ENCODE peak calls at places on chromosomes 2 and 18, in four cellular contexts. F is activated CD8-positive, alpha-beta memory T cell treated with anti-CD3 and anti-CD28 coated beads for 24 hours; E is HEK293T; Q is stimulated activated CD4-positive, alpha-beta T cell treated with anti-CD3 and anti-CD28 coated beads, Interleukin-15, amount 100 ng/mL, for 24 hours. H is an unnamed sample.

GRCh38 chr18:23683671-23684070 is 5.6 kb upstream of the LAMA3 start:
- DNase-seq in F (no peak), E (no peak), Q (no peak), H (no peak)

GRCh38 chr18:35673682-35674081 is 92.1 kb downstream of the GALNT1 start:
- DNase-seq in F (no peak), E (no peak), Q (no peak), H (no peak)

GRCh38 chr2:185835974-185836373 is 97.4 kb downstream of the FSIP2 start:
- DNase-seq in F (no peak), E (no peak), Q (no peak), H (no peak)

GRCh38 chr2:9809064-9809356 is 34.3 kb upstream of the TAF1B start:
- DNase-seq in F (no peak), E (no peak), Q (no peak), H (no peak)

GRCh38 chr2:210288376-210288775 is 26.6 kb downstream of the MYL1 start:
- DNase-seq in F (no peak), E (no peak), Q (no peak), H (no peak)

GRCh38 chr2:8857709-8858108 is 20.3 kb upstream of the KIDINS220 start:
- DNase-seq in F (no peak), E (peak), Q (no peak), H (no peak)

GRCh38 chr2:223056656-223057418 is 4.8 kb downstream of the KCNE4 start:
- DNase-seq in F (no peak), E (no peak), Q (no peak), H (no peak)

GRCh38 chr2:56018202-56018601 is 94.6 kb upstream of the EFEMP1 start:
- DNase-seq in F (no peak), E (no peak), Q (no peak), H (no peak)

GRCh38 chr2:240368746-240369724 is 66.4 kb upstream of the GPC1 start:
- DNase-seq in F (no peak), E (no peak), Q (no peak), H (peak)

GRCh38 chr18:77013777-77014525 is 118.6 kb downstream of the MBP start:
- DNase-seq in F (no peak), E (no peak), Q (no peak), H (no peak)

GRCh38 chr2:100173907-100174525 is 31.6 kb upstream of the AFF3 start:
- DNase-seq in F (no peak), E (no peak), Q (no peak), H (peak)

GRCh38 chr18:70234667-70235459 is 29.4 kb upstream of the RTTN start:
- DNase-seq in F (no peak), E (no peak), Q (no peak), H (no peak)

GRCh38 chr2:9984861-9985480 is 33.5 kb downstream of the GRHL1 start:
- DNase-seq in F (no peak), E (no peak), Q (no peak), H (no peak)

GRCh38 chr2:73260338-73260984 is 23.8 kb downstream of the FBXO41 start:
- DNase-seq in F (no peak), E (peak), Q (peak), H (no peak)

H was measured in Right ventricle myocardium inferior.